ENCODE peak calls at places on chromosomes 16 and 17, in five cellular contexts. N is A549, W is IMR-90, X is H1, P is K562. M is an unnamed sample.

GRCh38 chr16:66614161-66614802 is 9.8 kb downstream of the CMTM3 start:
- DNase-seq in W (no peak), X (no peak), N (no peak), P (no peak), M (peak; percentile 23)

GRCh38 chr17:62032480-62032879 is 32.6 kb downstream of the MED13 start:
- DNase-seq in W (no peak), P (no peak), X (no peak), N (no peak), M (no peak)

GRCh38 chr17:47720754-47721533 is 12.1 kb upstream of the TBX21 start:
- DNase-seq in W (no peak), P (no peak), X (no peak), N (no peak), M (no peak)

GRCh38 chr16:75319513-75320401 is 68.3 kb upstream of the BCAR1 start:
- DNase-seq in N (no peak), P (no peak), X (no peak), W (peak; percentile 92), M (no peak)

GRCh38 chr16:9027070-9027799 is 63.5 kb upstream of the USP7 start:
- DNase-seq in W (no peak), N (no peak), P (no peak), X (no peak), M (no peak)

GRCh38 chr17:1323336-1323735 is 43.9 kb downstream of the TRARG1 start:
- DNase-seq in W (no peak), X (no peak), P (no peak), N (no peak), M (no peak)

GRCh38 chr17:17971431-17972125 is 622 bp downstream of the TOM1L2 start:
- DNase-seq in N (peak; percentile 22), W (no peak), P (no peak), X (no peak), M (no peak)

GRCh38 chr16:73054131-73054496 is 6.2 kb upstream of the ZFHX3 start:
- DNase-seq in N (peak; percentile 62), P (no peak), X (no peak), W (no peak), M (no peak)

GRCh38 chr17:72588961-72589360 is 468.1 kb downstream of the SOX9 start:
- DNase-seq in X (no peak), W (peak; percentile 89), P (no peak), N (peak; percentile 71), M (peak; percentile 67)

GRCh38 chr16:25709182-25709581 is 17.4 kb downstream of the HS3ST4 start:
- DNase-seq in P (no peak), W (no peak), X (no peak), N (no peak), M (no peak)

GRCh38 chr16:9270424-9270823 is 179.0 kb downstream of the HAPSTR1 start:
- DNase-seq in X (no peak), W (no peak), P (no peak), N (no peak), M (no peak)

GRCh38 chr16:31052131-31052530 is 18.8 kb downstream of the STX4 start:
- DNase-seq in W (peak; percentile 97), P (peak; percentile 33), X (no peak), N (peak; percentile 90), M (peak; percentile 45)

GRCh38 chr16:73093146-73094144 is 45.5 kb upstream of the ZFHX3 start:
- DNase-seq in N (no peak), W (peak; percentile 54), P (no peak), X (no peak), M (no peak)

GRCh38 chr17:7856081-7856791 is 1.1 kb downstream of the NAA38 start:
- DNase-seq in N (no peak), W (no peak), X (no peak), P (no peak), M (no peak)

GRCh38 chr17:4833941-4834501 is 881 bp downstream of the MINK1 start:
- DNase-seq in X (no peak), N (peak; percentile 26), P (no peak), W (peak; percentile 80), M (peak; percentile 68)

GRCh38 chr16:12903325-12904040 is 2.1 kb downstream of the SHISA9 start:
- DNase-seq in X (no peak), W (no peak), P (no peak), N (no peak), M (no peak)

GRCh38 chr16:69187891-69188451 is 1.0 kb downstream of the SNTB2 start:
- DNase-seq in X (no peak), N (peak; percentile 34), P (peak; percentile 18), W (no peak), M (peak; percentile 14)

GRCh38 chr16:90031186-90031930 is 12.1 kb upstream of the DBNDD1 start:
- DNase-seq in W (no peak), P (no peak), X (no peak), N (no peak), M (no peak)

GRCh38 chr17:44001461-44001920 is 2.9 kb upstream of the NAGS start:
- DNase-seq in N (no peak), W (no peak), P (no peak), X (no peak), M (peak; percentile 80)

GRCh38 chr17:43324205-43324893 is 74.4 kb upstream of the ARL4D start:
- DNase-seq in X (no peak), W (no peak), P (no peak), N (peak; percentile 58), M (no peak)

GRCh38 chr16:47523342-47524006 is 62.3 kb downstream of the PHKB start:
- DNase-seq in P (no peak), W (no peak), X (no peak), N (peak; percentile 21), M (peak; percentile 91)

GRCh38 chr16:3788711-3789374 is 71.5 kb upstream of the TRAP1 start:
- DNase-seq in W (no peak), P (no peak), N (no peak), X (no peak), M (no peak)

GRCh38 chr17:43940630-43941029 is 1.6 kb downstream of the PPY start:
- DNase-seq in P (peak; percentile 63), X (no peak), N (peak; percentile 58), W (peak; percentile 35), M (peak; percentile 73)

GRCh38 chr17:75077490-75078096 is 10.2 kb upstream of the SLC16A5 start:
- DNase-seq in P (no peak), N (no peak), X (no peak), W (no peak), M (no peak)

GRCh38 chr16:2333772-2334379 is 6.7 kb downstream of the ABCA3 start:
- DNase-seq in N (peak; percentile 42), X (no peak), P (peak; percentile 65), W (no peak), M (peak; percentile 20)

GRCh38 chr17:21019976-21020575 is 22.7 kb downstream of the USP22 start:
- DNase-seq in P (no peak), X (no peak), N (peak; percentile 66), W (no peak), M (no peak)

GRCh38 chr16:70304892-70305448 is 6.0 kb downstream of the DDX19B start:
- DNase-seq in P (no peak), N (no peak), X (no peak), W (no peak), M (no peak)

GRCh38 chr16:19680972-19681371 is 37.1 kb downstream of the KNOP1 start:
- DNase-seq in W (no peak), P (no peak), N (no peak), X (no peak), M (no peak)

GRCh38 chr16:77788196-77789084 is at the start of gene VAT1L:
- DNase-seq in P (no peak), X (peak; percentile 7), N (peak; percentile 44), W (peak; percentile 63), M (no peak)

GRCh38 chr17:66975614-66976378 is 11.3 kb downstream of the CACNG4 start:
- DNase-seq in W (no peak), N (peak; percentile 60), P (peak; percentile 39), X (no peak), M (peak; percentile 55)

GRCh38 chr16:1163567-1164055 is 10.7 kb downstream of the CACNA1H start:
- DNase-seq in N (no peak), X (no peak), P (no peak), W (peak; percentile 45), M (no peak)
- TF ChIP-seq MAFK in N (no peak), X (no peak), P (no peak), W (no peak), M (no peak)

DNA sequence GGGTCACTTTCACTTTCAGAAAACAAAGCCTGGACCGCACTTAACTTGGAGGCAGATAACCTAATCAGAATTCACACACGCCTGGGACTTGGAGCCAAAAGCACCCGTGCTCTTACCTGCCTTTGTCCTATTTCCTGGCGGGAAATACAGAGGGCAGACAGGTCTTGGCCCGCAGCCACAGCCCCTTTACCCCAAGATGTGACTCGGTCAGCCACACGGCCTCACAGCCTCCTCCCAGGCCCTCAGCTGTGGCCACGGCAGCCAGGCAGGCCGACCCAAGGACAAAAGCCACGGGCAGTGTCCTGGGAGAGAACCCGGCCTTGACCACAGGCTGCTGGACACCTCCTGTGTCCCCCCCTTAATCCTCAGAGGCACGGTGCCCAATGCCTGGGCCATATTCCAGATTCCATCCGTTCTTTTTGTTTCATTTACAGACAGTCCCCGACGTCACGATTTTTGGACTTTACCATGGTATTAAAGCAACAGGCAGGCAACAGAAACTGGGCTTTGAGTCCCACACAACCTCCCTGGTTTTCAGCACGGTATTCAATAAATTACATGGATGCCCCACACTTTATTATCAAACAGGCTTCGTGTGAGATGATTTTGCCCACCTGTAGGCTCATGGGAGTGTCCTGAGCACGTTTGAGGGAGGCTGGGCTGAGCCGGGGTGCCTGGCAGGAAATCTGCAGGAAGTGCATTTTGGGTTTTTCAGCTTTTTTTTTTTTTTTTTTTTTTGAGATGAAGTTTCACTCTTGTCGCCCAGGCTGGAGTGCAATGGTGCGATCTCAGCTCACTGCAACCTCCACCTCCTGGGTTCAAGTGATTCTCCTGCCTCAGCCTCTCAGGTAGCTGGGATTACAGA is 30.0 kb upstream of the GAA start:
- DNase-seq in N (no peak), W (peak; percentile 40), P (no peak), X (no peak), M (peak; percentile 43)
- TF ChIP-seq MAFK in N (no peak), W (no peak), P (no peak), X (no peak), M (no peak)

DNA sequence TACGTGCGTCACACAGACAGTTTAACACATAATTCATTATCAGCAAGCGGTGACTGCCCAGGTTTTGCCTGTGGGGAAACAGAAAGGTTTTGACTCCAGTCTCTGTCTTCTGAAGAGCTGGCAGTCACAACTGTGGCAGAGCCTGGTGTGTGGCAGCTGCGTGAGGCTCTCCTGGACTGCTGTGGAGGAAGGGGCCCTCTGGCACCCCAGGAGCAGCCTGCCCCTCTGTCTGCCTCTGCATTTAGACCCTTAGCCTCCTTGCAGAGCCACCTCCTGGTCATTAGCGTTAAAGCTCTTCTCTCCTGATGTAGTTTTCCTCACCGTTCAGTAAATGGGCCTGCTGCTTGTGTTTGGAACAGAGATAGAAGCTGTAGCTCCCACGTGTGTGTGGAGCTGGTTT is 10.9 kb downstream of the RAB40C start:
- DNase-seq in W (no peak), N (no peak), X (no peak), P (no peak), M (peak; percentile 45)
- TF ChIP-seq MAFK in W (no peak), N (no peak), X (no peak), P (no peak), M (no peak)

GRCh38 chr17:81067331-81067730 is 32.4 kb downstream of the BAIAP2 start:
- DNase-seq in W (no peak), P (no peak), X (no peak), N (no peak), M (no peak)
- TF ChIP-seq MAFK in W (no peak), P (no peak), X (no peak), N (no peak), M (no peak)

GRCh38 chr17:76688165-76688622 is 22.6 kb downstream of the MXRA7 start:
- DNase-seq in W (no peak), P (no peak), N (peak; percentile 38), X (no peak), M (no peak)
- TF ChIP-seq MAFK in W (no peak), P (no peak), N (no peak), X (no peak), M (no peak)

M was measured in HepG2.